ENCODE peak calls at places on chromosomes 11 and 22, in five cellular contexts. X, M, G, T and N are unnamed samples.

GRCh38 chr22:49536571-49537131 is 291.0 kb downstream of the BRD1 start:
- DNase-seq in X (no peak), M (no peak), G (no peak), T (peak), N (no peak)

GRCh38 chr11:45294499-45294898 is 8.4 kb upstream of the SYT13 start:
- DNase-seq in X (no peak), M (no peak), G (no peak), T (no peak), N (no peak)

GRCh38 chr22:36928826-36929535 is 15.6 kb downstream of the CSF2RB start:
- DNase-seq in X (no peak), M (no peak), G (no peak), T (no peak), N (no peak)

GRCh38 chr11:66316849-66317251 is at the start of gene CD248:
- DNase-seq in X (no peak), M (no peak), G (peak), T (no peak), N (no peak)

GRCh38 chr22:44449061-44449682 is 48.9 kb downstream of the RTL6 start:
- DNase-seq in X (peak), M (no peak), G (peak), T (no peak), N (no peak)

GRCh38 chr11:120747801-120748484 is 236.4 kb downstream of the GRIK4 start:
- DNase-seq in X (no peak), M (no peak), G (no peak), T (no peak), N (no peak)

GRCh38 chr22:27489265-27489675 is 312.3 kb downstream of the MN1 start:
- DNase-seq in X (no peak), M (no peak), G (peak), T (no peak), N (no peak)

GRCh38 chr11:47532597-47533213 is 20.2 kb downstream of the CELF1 start:
- DNase-seq in X (no peak), M (no peak), G (peak), T (no peak), N (no peak)

GRCh38 chr22:23801238-23801821 is 14.6 kb downstream of the SMARCB1 start:
- DNase-seq in X (no peak), M (no peak), G (no peak), T (no peak), N (no peak)

GRCh38 chr11:2661173-2662023 is 38.4 kb downstream of the KCNQ1OT1 start:
- DNase-seq in X (no peak), M (no peak), G (no peak), T (peak), N (no peak)

GRCh38 chr11:70733327-70734325 is 335.3 kb downstream of the CTTN start:
- DNase-seq in X (no peak), M (no peak), G (no peak), T (no peak), N (no peak)

GRCh38 chr11:106446961-106447360 is 369.5 kb downstream of the AASDHPPT start:
- DNase-seq in X (no peak), M (no peak), G (no peak), T (no peak), N (no peak)

GRCh38 chr11:33545941-33546340 is 154.7 kb downstream of the C11orf91 start:
- DNase-seq in X (no peak), M (no peak), G (peak), T (no peak), N (no peak)

GRCh38 chr11:8011981-8012444 is 24.9 kb downstream of the EIF3F start:
- DNase-seq in X (no peak), M (no peak), G (peak), T (no peak), N (no peak)

GRCh38 chr22:35352214-35353111 is 28.4 kb upstream of the HMOX1 start:
- DNase-seq in X (no peak), M (no peak), G (peak), T (peak), N (no peak)

GRCh38 chr11:18111005-18111404 is 5.1 kb upstream of the SAAL1 start:
- DNase-seq in X (no peak), M (no peak), G (no peak), T (no peak), N (no peak)

GRCh38 chr11:79686703-79687419 is 246.0 kb upstream of the TENM4 start:
- DNase-seq in X (no peak), M (no peak), G (no peak), T (no peak), N (no peak)

GRCh38 chr11:133896028-133896427 is 50.7 kb upstream of the SPATA19 start:
- DNase-seq in X (no peak), M (no peak), G (no peak), T (no peak), N (no peak)

GRCh38 chr22:50531546-50532352 is 1.9 kb upstream of the TYMP start:
- DNase-seq in X (no peak), M (no peak), G (peak), T (peak), N (no peak)

GRCh38 chr22:32745251-32745995 is 56.1 kb upstream of the TIMP3 start:
- DNase-seq in X (peak), M (no peak), G (peak), T (peak), N (no peak)

GRCh38 chr11:130804306-130805077 is 111.8 kb downstream of the SNX19 start:
- DNase-seq in X (no peak), M (no peak), G (no peak), T (peak), N (no peak)

GRCh38 chr11:65606876-65607613 is 7.0 kb downstream of the MAP3K11 start:
- DNase-seq in X (peak), M (no peak), G (peak), T (peak), N (no peak)

GRCh38 chr11:75582461-75582934 is 20.4 kb downstream of the SERPINH1 start:
- DNase-seq in X (no peak), M (no peak), G (no peak), T (no peak), N (no peak)

GRCh38 chr11:108895579-108896480 is 231.0 kb downstream of the DDX10 start:
- DNase-seq in X (peak), M (no peak), G (peak), T (no peak), N (no peak)

GRCh38 chr11:66126808-66127555 is 56.9 kb downstream of the PACS1 start:
- DNase-seq in X (no peak), M (peak), G (peak), T (no peak), N (peak)

GRCh38 chr22:31230871-31231621 is 18.9 kb downstream of the LIMK2 start:
- DNase-seq in X (no peak), M (no peak), G (peak), T (no peak), N (no peak)

GRCh38 chr22:50445071-50445879 is 29.6 kb downstream of the SBF1 start:
- DNase-seq in X (no peak), M (no peak), G (no peak), T (no peak), N (peak)

GRCh38 chr11:60528934-60529333 is 13.7 kb downstream of the MS4A13 start:
- DNase-seq in X (no peak), M (no peak), G (no peak), T (no peak), N (no peak)

GRCh38 chr11:2748061-2748813 is 48.4 kb upstream of the KCNQ1OT1 start:
- DNase-seq in X (no peak), M (no peak), G (no peak), T (no peak), N (no peak)

GRCh38 chr11:10197091-10197490 is 96.9 kb downstream of the SBF2 start:
- DNase-seq in X (peak), M (no peak), G (peak), T (no peak), N (no peak)

GRCh38 chr11:71169328-71169727 is 83.0 kb downstream of the SHANK2 start:
- DNase-seq in X (no peak), M (no peak), G (no peak), T (no peak), N (no peak)

GRCh38 chr11:76577199-76577920 is 93.2 kb downstream of the LRRC32 start:
- DNase-seq in X (no peak), M (no peak), G (peak), T (peak), N (no peak)

GRCh38 chr22:23856721-23857605 is 712 bp upstream of the SLC2A11 start:
- DNase-seq in X (no peak), M (no peak), G (peak), T (peak), N (no peak)

GRCh38 chr22:29782061-29782845 is 15.1 kb downstream of the UQCR10 start:
- DNase-seq in X (no peak), M (no peak), G (peak), T (no peak), N (no peak)

GRCh38 chr22:35014812-35015211 is 51.1 kb upstream of the ISX start:
- DNase-seq in X (no peak), M (no peak), G (no peak), T (no peak), N (no peak)

GRCh38 chr11:27390959-27391326 is 27.9 kb upstream of the CCDC34 start:
- DNase-seq in X (no peak), M (no peak), G (peak), T (no peak), N (no peak)